ENCODE peak calls at places on chromosomes 3 and 15, in nine cellular contexts. X is cardiac muscle cell, K is lower lobe of right lung, Y is heart left ventricle, O is A549, U is OCI-LY7, L is tibial artery, T is psoas muscle, S is upper lobe of right lung. J is an unnamed sample.

GRCh38 chr15:80834906-80835305 is 55.7 kb downstream of the CEMIP start:
- DNase-seq in X (no peak), K (no peak), Y (no peak), O (no peak), U (no peak), L (no peak), T (no peak), S (no peak), J (no peak)

GRCh38 chr15:82764740-82765139 is 41.1 kb downstream of the FSD2 start:
- DNase-seq in X (no peak), K (no peak), Y (no peak), O (no peak), U (no peak), L (no peak), T (no peak), S (no peak), J (no peak)

GRCh38 chr3:131114201-131114600 is 87.5 kb downstream of the NEK11 start:
- DNase-seq in X (peak; percentile 2), K (no peak), Y (no peak), O (no peak), U (no peak), L (no peak), T (no peak), S (no peak), J (no peak)

GRCh38 chr15:80674245-80674614 is 20.9 kb upstream of the ABHD17C start:
- DNase-seq in X (peak; percentile 68), K (no peak), Y (no peak), O (no peak), U (no peak), L (no peak), T (no peak), S (no peak), J (no peak)

GRCh38 chr3:197241173-197241572 is 57.2 kb downstream of the DLG1 start:
- DNase-seq in X (peak; percentile 31), K (no peak), Y (no peak), O (no peak), U (no peak), L (no peak), T (no peak), S (no peak), J (no peak)

GRCh38 chr15:80940851-80941250 is 48.8 kb downstream of the MESD start:
- DNase-seq in X (no peak), K (no peak), Y (no peak), O (no peak), U (no peak), L (no peak), T (no peak), S (no peak), J (no peak)

GRCh38 chr3:105747621-105748165 is 121.1 kb downstream of the CBLB start:
- DNase-seq in X (no peak), K (no peak), Y (no peak), O (no peak), U (no peak), L (no peak), T (no peak), S (no peak), J (no peak)

GRCh38 chr3:125624341-125624740 is 29.0 kb upstream of the OSBPL11 start:
- DNase-seq in X (peak; percentile 21), K (no peak), Y (no peak), O (no peak), U (no peak), L (no peak), T (no peak), S (no peak), J (no peak)

GRCh38 chr3:46097691-46098241 is 70.5 kb upstream of the XCR1 start:
- DNase-seq in X (peak; percentile 76), K (no peak), Y (no peak), O (no peak), U (peak; percentile 44), L (peak; percentile 51), T (peak; percentile 29), S (no peak), J (no peak)

DNA sequence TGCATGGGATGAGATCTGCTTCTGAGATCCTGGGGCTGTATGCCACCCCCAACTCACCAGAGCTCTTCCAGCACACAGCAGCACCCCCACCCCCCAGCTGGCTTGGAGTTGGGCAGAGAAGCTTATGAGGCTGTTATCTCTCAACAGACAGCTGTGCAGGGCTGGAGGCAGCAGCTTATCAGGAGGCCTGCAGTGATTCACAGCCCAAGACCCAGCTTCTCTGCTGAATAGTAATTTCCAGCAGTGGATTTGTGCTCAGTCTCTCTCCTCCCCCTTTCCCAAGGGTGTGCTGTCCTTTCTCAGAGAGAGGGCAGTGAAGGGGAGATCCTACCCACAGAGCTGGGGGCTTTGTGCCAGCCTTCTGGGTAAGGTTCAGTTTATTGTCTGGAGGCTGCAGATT is 2.1 kb downstream of the RPP25 start:
- DNase-seq in X (peak; percentile 91), K (no peak), Y (no peak), O (no peak), U (no peak), L (no peak), T (no peak), S (no peak), J (no peak)
- H3K4me3 ChIP-seq in X (peak overlapping the region; percentile 41), K (peak overlapping the region; percentile 78), Y (peak overlapping the region; percentile 59), O (no peak overlapping the region), U (peak overlapping the region; percentile 65), L (no peak overlapping the region), T (no peak overlapping the region), S (peak overlapping the region; percentile 81), J (no peak overlapping the region)

GRCh38 chr3:184174646-184175492 is at the start of gene AP2M1:
- DNase-seq in X (peak; percentile 100), K (peak; percentile 99), Y (peak; percentile 98), O (peak; percentile 98), U (peak; percentile 99), L (peak; percentile 99), T (peak; percentile 98), S (peak; percentile 99), J (peak; percentile 99)
- TF ChIP-seq CTCF in X (peak; percentile 5), K (no peak), Y (no peak), O (no peak), U (peak; percentile 37), L (no peak), T (no peak), S (no peak), J (no peak)

GRCh38 chr15:22960126-22960525 is 20.0 kb downstream of the CYFIP1 start:
- DNase-seq in X (no peak), K (no peak), Y (no peak), O (no peak), U (no peak), L (no peak), T (no peak), S (no peak), J (peak; percentile 32)

GRCh38 chr15:22959451-22960101 is 20.6 kb downstream of the CYFIP1 start:
- DNase-seq in X (no peak), K (no peak), Y (no peak), O (no peak), U (no peak), L (no peak), T (no peak), S (no peak), J (no peak)

GRCh38 chr15:22958487-22959280 is 21.5 kb downstream of the CYFIP1 start:
- DNase-seq in X (no peak), K (no peak), Y (no peak), O (no peak), U (no peak), L (no peak), T (no peak), S (no peak), J (no peak)

GRCh38 chr15:22961661-22962221 is 18.4 kb downstream of the CYFIP1 start:
- DNase-seq in X (peak; percentile 50), K (no peak), Y (no peak), O (no peak), U (no peak), L (no peak), T (no peak), S (no peak), J (no peak)

GRCh38 chr15:22960587-22960986 is 19.6 kb downstream of the CYFIP1 start:
- DNase-seq in X (no peak), K (no peak), Y (no peak), O (no peak), U (no peak), L (no peak), T (no peak), S (no peak), J (no peak)
- H3K4me1 ChIP-seq in X (peaks cover 4% of the 10 kb centered on the region), K (peaks cover 83% of the 10 kb centered on the region), Y (peaks cover 62% of the 10 kb centered on the region), O (peaks cover 9% of the 10 kb centered on the region), U (no peaks in the 10 kb centered on the region), L (peaks cover 68% of the 10 kb centered on the region), T (peaks cover 14% of the 10 kb centered on the region), S (peaks cover 72% of the 10 kb centered on the region), J (peaks cover 13% of the 10 kb centered on the region)

GRCh38 chr15:101635944-101636727 is 16.0 kb downstream of the TM2D3 start:
- DNase-seq in X (no peak), K (no peak), Y (no peak), O (no peak), U (no peak), L (no peak), T (no peak), S (no peak), J (no peak)

GRCh38 chr15:101641134-101641764 is 10.9 kb downstream of the TM2D3 start:
- DNase-seq in X (peak; percentile 84), K (peak; percentile 75), Y (peak; percentile 74), O (peak; percentile 73), U (peak; percentile 63), L (peak; percentile 74), T (peak; percentile 65), S (no peak), J (peak; percentile 75)

GRCh38 chr15:101637038-101637437 is 15.1 kb downstream of the TM2D3 start:
- DNase-seq in X (no peak), K (no peak), Y (no peak), O (no peak), U (no peak), L (no peak), T (no peak), S (no peak), J (no peak)

GRCh38 chr15:101641894-101642293 is 10.3 kb downstream of the TM2D3 start:
- DNase-seq in X (peak; percentile 86), K (no peak), Y (no peak), O (no peak), U (peak; percentile 57), L (no peak), T (no peak), S (no peak), J (no peak)

GRCh38 chr15:101637549-101638318 is 14.4 kb downstream of the TM2D3 start:
- DNase-seq in X (no peak), K (no peak), Y (no peak), O (no peak), U (no peak), L (no peak), T (no peak), S (no peak), J (no peak)
- H3K4me3 ChIP-seq in X (no peak overlapping the region), K (no peak overlapping the region), Y (no peak overlapping the region), O (no peak overlapping the region), U (no peak overlapping the region), L (no peak overlapping the region), T (no peak overlapping the region), S (no peak overlapping the region), J (no peak overlapping the region)

DNA sequence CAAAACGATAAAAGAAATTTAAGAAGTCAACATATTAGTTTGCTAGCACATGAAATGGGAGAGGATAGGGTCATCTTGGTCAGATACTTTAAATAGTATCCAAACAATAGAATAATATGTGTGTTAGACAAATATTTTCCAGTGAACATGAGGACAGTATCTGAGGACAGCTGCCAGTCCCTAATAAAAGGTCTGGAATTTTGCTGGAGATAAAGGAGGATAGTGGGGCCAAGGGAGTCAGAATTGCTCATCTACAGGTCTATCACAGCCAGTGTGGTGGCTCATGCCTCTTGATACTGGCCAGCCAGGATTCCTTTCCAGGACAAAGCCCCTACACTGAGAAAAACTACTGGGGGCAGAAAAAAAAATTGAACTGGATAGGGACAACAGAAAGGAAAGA is 74.0 kb downstream of the HERC1 start:
- DNase-seq in X (no peak), K (no peak), Y (no peak), O (no peak), U (no peak), L (no peak), T (no peak), S (no peak), J (no peak)
- TF ChIP-seq CTCF in X (no peak), K (no peak), Y (no peak), O (no peak), U (no peak), L (no peak), T (no peak), S (no peak), J (no peak)

J was measured in mucosa of descending colon.